ENCODE peak calls at places on chromosomes 1 and 21, in ten cellular contexts. P is astrocyte; W is iPS DF 6.9; J is hepatocyte; I is CD8-positive, alpha-beta T cell; L is CD4-positive, alpha-beta memory T cell; F is transverse colon; U is SK-N-SH; S is spleen; D is left ventricle myocardium inferior. T is an unnamed sample.

GRCh38 chr1:5742801-5743200 is 249.4 kb downstream of the NPHP4 start:
- DNase-seq in I (no peak), D (no peak), W (no peak), J (no peak), F (no peak), U (no peak), P (no peak), S (peak; percentile 63), L (no peak), T (no peak)

GRCh38 chr1:223198628-223198965 is 55.5 kb upstream of the TLR5 start:
- DNase-seq in S (no peak), F (no peak), D (no peak), P (no peak), U (no peak), W (no peak), I (no peak), J (no peak), L (no peak), T (no peak)

GRCh38 chr1:226531360-226532093 is 17.0 kb upstream of the STUM start:
- DNase-seq in U (no peak), P (no peak), S (no peak), J (no peak), L (no peak), W (no peak), I (no peak), D (no peak), F (no peak), T (no peak)

GRCh38 chr1:56469640-56470371 is 109.6 kb downstream of the PLPP3 start:
- DNase-seq in J (no peak), D (no peak), W (no peak), S (no peak), I (no peak), U (no peak), P (peak; percentile 62), F (no peak), L (no peak), T (no peak)

GRCh38 chr21:15521644-15522001 is 208.2 kb upstream of the USP25 start:
- DNase-seq in L (no peak), S (no peak), I (no peak), P (no peak), D (no peak), J (no peak), U (no peak), F (no peak), W (no peak), T (no peak)

GRCh38 chr1:207565546-207566468 is 69.8 kb downstream of the CR1 start:
- DNase-seq in W (no peak), P (no peak), U (no peak), L (no peak), I (no peak), D (no peak), F (no peak), S (no peak), J (peak; percentile 19), T (no peak)

GRCh38 chr1:21277178-21277577 is 13.1 kb downstream of the ECE1 start:
- DNase-seq in F (no peak), D (peak; percentile 60), L (no peak), P (no peak), W (no peak), J (no peak), S (no peak), I (no peak), U (no peak), T (no peak)

GRCh38 chr1:51224255-51224654 is 11.8 kb upstream of the RNF11 start:
- DNase-seq in S (no peak), U (no peak), D (no peak), P (no peak), I (no peak), F (no peak), J (no peak), W (no peak), L (no peak), T (no peak)

GRCh38 chr1:156705918-156706646 is 699 bp upstream of the CRABP2 start:
- DNase-seq in W (no peak), L (peak; percentile 72), D (peak; percentile 60), I (peak; percentile 81), U (peak; percentile 90), P (no peak), S (peak; percentile 82), F (peak; percentile 66), J (peak; percentile 90), T (peak; percentile 56)

GRCh38 chr21:38956791-38957571 is 151.3 kb downstream of the ETS2 start:
- DNase-seq in F (peak; percentile 46), W (no peak), I (no peak), U (no peak), J (peak; percentile 50), L (no peak), S (no peak), D (no peak), P (peak; percentile 18), T (no peak)
- H3K4me1 ChIP-seq in F (peaks cover 23% of the 10 kb centered on the region), W (no peaks in the 10 kb centered on the region), I (no peaks in the 10 kb centered on the region), U (peaks cover 28% of the 10 kb centered on the region), J (peaks cover 59% of the 10 kb centered on the region), L (no peaks in the 10 kb centered on the region), S (peaks cover 12% of the 10 kb centered on the region), D (peaks cover 49% of the 10 kb centered on the region), P (peaks cover 30% of the 10 kb centered on the region), T (no peaks in the 10 kb centered on the region)

GRCh38 chr1:36085686-36086526 is 2.0 kb downstream of the TEKT2 start:
- DNase-seq in I (no peak), L (no peak), U (no peak), F (no peak), J (no peak), S (peak; percentile 54), P (no peak), W (no peak), D (no peak), T (no peak)

GRCh38 chr1:36084502-36085115 is 715 bp downstream of the TEKT2 start:
- DNase-seq in F (peak; percentile 7), I (no peak), D (no peak), S (peak; percentile 61), P (no peak), J (no peak), L (no peak), W (no peak), U (no peak), T (no peak)

GRCh38 chr1:36086529-36087232 is 2.0 kb upstream of the ADPRS start:
- DNase-seq in S (peak; percentile 68), I (no peak), L (no peak), P (no peak), U (no peak), W (no peak), D (no peak), F (no peak), J (no peak), T (no peak)

GRCh38 chr1:36083635-36084501 is at the start of gene TEKT2:
- DNase-seq in W (peak; percentile 50), F (peak; percentile 31), U (peak; percentile 96), D (no peak), S (peak; percentile 80), J (peak; percentile 80), I (no peak), P (no peak), L (no peak), T (no peak)

GRCh38 chr1:36085126-36085525 is 1.2 kb downstream of the TEKT2 start:
- DNase-seq in W (no peak), I (no peak), D (no peak), J (no peak), P (no peak), U (no peak), F (no peak), S (peak; percentile 51), L (no peak), T (no peak)
- H3K27ac ChIP-seq in W (no peak overlapping the region), I (no peak overlapping the region), D (no peak overlapping the region), J (no peak overlapping the region), P (no peak overlapping the region), U (no peak overlapping the region), F (no peak overlapping the region), S (no peak overlapping the region), L (no peak overlapping the region), T (no peak overlapping the region)

GRCh38 chr1:111867868-111868440 is 112.3 kb downstream of the DDX20 start:
- DNase-seq in P (no peak), I (no peak), D (no peak), J (no peak), U (no peak), L (no peak), W (no peak), F (no peak), S (no peak), T (no peak)
- H3K4me1 ChIP-seq in P (no peaks in the 10 kb centered on the region), I (no peaks in the 10 kb centered on the region), D (peaks cover 10% of the 10 kb centered on the region), J (no peaks in the 10 kb centered on the region), U (no peaks in the 10 kb centered on the region), L (peaks cover 6% of the 10 kb centered on the region), W (no peaks in the 10 kb centered on the region), F (no peaks in the 10 kb centered on the region), S (no peaks in the 10 kb centered on the region), T (no peaks in the 10 kb centered on the region)

DNA sequence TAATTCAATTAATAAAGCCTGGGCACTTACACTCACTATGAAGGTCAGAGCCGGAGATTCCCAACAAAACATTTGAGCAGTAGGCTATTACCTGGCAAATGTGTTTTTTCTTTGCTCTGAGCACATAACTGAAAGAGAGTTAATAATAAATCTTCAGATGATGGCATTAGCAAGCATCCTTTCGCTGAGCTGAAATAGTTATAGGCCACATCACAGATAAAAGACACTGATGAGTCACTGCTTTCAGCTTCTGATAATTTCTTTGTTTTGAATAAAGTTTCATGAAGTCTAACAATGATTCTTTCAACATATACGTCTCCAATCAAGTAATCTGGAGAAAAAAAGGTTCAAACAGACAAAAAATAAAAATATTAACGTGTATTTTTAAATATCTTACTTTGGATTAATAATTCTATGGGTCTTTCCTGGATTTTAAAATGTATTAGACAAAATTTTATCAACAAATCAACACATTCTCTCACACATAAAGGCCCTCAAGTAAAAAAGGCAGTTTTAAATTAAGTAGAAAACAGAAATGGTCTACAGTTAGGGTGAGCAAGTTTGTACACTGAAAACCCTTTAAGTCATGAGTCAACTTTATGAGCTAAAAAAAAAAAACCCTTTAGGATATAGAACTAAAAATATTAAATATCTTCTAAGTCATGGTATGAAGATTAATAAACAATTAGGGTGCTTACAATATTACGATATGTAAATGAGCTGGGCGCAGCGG is 33.1 kb downstream of the LTN1 start:
- DNase-seq in U (no peak), F (no peak), J (peak; percentile 14), P (peak; percentile 84), L (no peak), W (no peak), S (no peak), I (no peak), D (no peak), T (peak; percentile 27)
- H3K27ac ChIP-seq in U (peak overlapping the region; percentile 90), F (no peak overlapping the region), J (no peak overlapping the region), P (peak overlapping the region; percentile 88), L (no peak overlapping the region), W (no peak overlapping the region), S (no peak overlapping the region), I (no peak overlapping the region), D (no peak overlapping the region), T (no peak overlapping the region)